ENCODE peak calls at places on chromosomes 12 and 14, in ten cellular contexts. One of them, this sample, is unnamed.

GRCh38 chr12:64681200-64682052 is 71.1 kb downstream of the RASSF3 start:
- DNase-seq in fibroblast of lung: no peak
- DNase-seq in GM12878: no peak
- DNase-seq in AG04450: no peak
- DNase-seq in Peyer's patch: no peak
- DNase-seq in CD8-positive, alpha-beta T cell: no peak
- DNase-seq in epithelial cell of esophagus: no peak
- DNase-seq in transverse colon: no peak
- DNase-seq in sigmoid colon: no peak
- DNase-seq in astrocyte of the cerebellum: no peak
- DNase-seq in this sample: no peak

GRCh38 chr14:32331227-32331597 is 2.1 kb downstream of the AKAP6 start:
- DNase-seq in fibroblast of lung: no peak
- DNase-seq in GM12878: no peak
- DNase-seq in AG04450: no peak
- DNase-seq in Peyer's patch: no peak
- DNase-seq in CD8-positive, alpha-beta T cell: no peak
- DNase-seq in epithelial cell of esophagus: peak; percentile 36
- DNase-seq in transverse colon: no peak
- DNase-seq in sigmoid colon: no peak
- DNase-seq in astrocyte of the cerebellum: no peak
- DNase-seq in this sample: no peak

GRCh38 chr12:121980211-121980891 is 41.3 kb upstream of the BCL7A start:
- DNase-seq in fibroblast of lung: peak; percentile 28
- DNase-seq in GM12878: peak; percentile 42
- DNase-seq in AG04450: no peak
- DNase-seq in Peyer's patch: peak; percentile 65
- DNase-seq in CD8-positive, alpha-beta T cell: no peak
- DNase-seq in epithelial cell of esophagus: no peak
- DNase-seq in transverse colon: no peak
- DNase-seq in sigmoid colon: no peak
- DNase-seq in astrocyte of the cerebellum: no peak
- DNase-seq in this sample: peak; percentile 29

GRCh38 chr14:23382276-23382675 is 5.4 kb downstream of the CMTM5 start:
- DNase-seq in fibroblast of lung: no peak
- DNase-seq in GM12878: no peak
- DNase-seq in AG04450: no peak
- DNase-seq in Peyer's patch: no peak
- DNase-seq in CD8-positive, alpha-beta T cell: no peak
- DNase-seq in epithelial cell of esophagus: no peak
- DNase-seq in transverse colon: no peak
- DNase-seq in sigmoid colon: no peak
- DNase-seq in astrocyte of the cerebellum: no peak
- DNase-seq in this sample: no peak

GRCh38 chr12:124744659-124745467 is 118.8 kb downstream of the SCARB1 start:
- DNase-seq in fibroblast of lung: no peak
- DNase-seq in GM12878: peak; percentile 48
- DNase-seq in AG04450: no peak
- DNase-seq in Peyer's patch: no peak
- DNase-seq in CD8-positive, alpha-beta T cell: no peak
- DNase-seq in epithelial cell of esophagus: peak; percentile 48
- DNase-seq in transverse colon: no peak
- DNase-seq in sigmoid colon: no peak
- DNase-seq in astrocyte of the cerebellum: no peak
- DNase-seq in this sample: no peak

GRCh38 chr12:121465921-121466799 is 66.2 kb downstream of the RNF34 start:
- DNase-seq in fibroblast of lung: peak; percentile 15
- DNase-seq in GM12878: no peak
- DNase-seq in AG04450: no peak
- DNase-seq in Peyer's patch: peak; percentile 65
- DNase-seq in CD8-positive, alpha-beta T cell: no peak
- DNase-seq in epithelial cell of esophagus: peak; percentile 22
- DNase-seq in transverse colon: peak; percentile 46
- DNase-seq in sigmoid colon: no peak
- DNase-seq in astrocyte of the cerebellum: no peak
- DNase-seq in this sample: peak; percentile 23

GRCh38 chr12:56014205-56014604 is 6.6 kb upstream of the IKZF4 start:
- DNase-seq in fibroblast of lung: no peak
- DNase-seq in GM12878: no peak
- DNase-seq in AG04450: no peak
- DNase-seq in Peyer's patch: no peak
- DNase-seq in CD8-positive, alpha-beta T cell: no peak
- DNase-seq in epithelial cell of esophagus: peak; percentile 30
- DNase-seq in transverse colon: no peak
- DNase-seq in sigmoid colon: no peak
- DNase-seq in astrocyte of the cerebellum: no peak
- DNase-seq in this sample: no peak

GRCh38 chr12:11716794-11717532 is 67.5 kb downstream of the ETV6 start:
- DNase-seq in fibroblast of lung: peak; percentile 35
- DNase-seq in GM12878: no peak
- DNase-seq in AG04450: no peak
- DNase-seq in Peyer's patch: peak; percentile 75
- DNase-seq in CD8-positive, alpha-beta T cell: no peak
- DNase-seq in epithelial cell of esophagus: peak; percentile 31
- DNase-seq in transverse colon: peak; percentile 38
- DNase-seq in sigmoid colon: no peak
- DNase-seq in astrocyte of the cerebellum: no peak
- DNase-seq in this sample: peak; percentile 32

GRCh38 chr12:3777206-3777809 is 24.4 kb upstream of the CRACR2A start:
- DNase-seq in fibroblast of lung: peak; percentile 23
- DNase-seq in GM12878: no peak
- DNase-seq in AG04450: peak; percentile 10
- DNase-seq in Peyer's patch: no peak
- DNase-seq in CD8-positive, alpha-beta T cell: no peak
- DNase-seq in epithelial cell of esophagus: peak; percentile 69
- DNase-seq in transverse colon: no peak
- DNase-seq in sigmoid colon: no peak
- DNase-seq in astrocyte of the cerebellum: peak; percentile 18
- DNase-seq in this sample: peak; percentile 67

GRCh38 chr12:46763230-46763629 is 62.6 kb downstream of the SLC38A4 start:
- DNase-seq in fibroblast of lung: no peak
- DNase-seq in GM12878: no peak
- DNase-seq in AG04450: no peak
- DNase-seq in Peyer's patch: no peak
- DNase-seq in CD8-positive, alpha-beta T cell: no peak
- DNase-seq in epithelial cell of esophagus: no peak
- DNase-seq in transverse colon: no peak
- DNase-seq in sigmoid colon: no peak
- DNase-seq in astrocyte of the cerebellum: no peak
- DNase-seq in this sample: no peak

GRCh38 chr14:78029471-78030372 is 140.5 kb upstream of the NRXN3 start:
- DNase-seq in fibroblast of lung: no peak
- DNase-seq in GM12878: no peak
- DNase-seq in AG04450: no peak
- DNase-seq in Peyer's patch: no peak
- DNase-seq in CD8-positive, alpha-beta T cell: no peak
- DNase-seq in epithelial cell of esophagus: no peak
- DNase-seq in transverse colon: no peak
- DNase-seq in sigmoid colon: no peak
- DNase-seq in astrocyte of the cerebellum: no peak
- DNase-seq in this sample: no peak

GRCh38 chr14:103155013-103155412 is 31.8 kb downstream of the TNFAIP2 start:
- DNase-seq in fibroblast of lung: no peak
- DNase-seq in GM12878: no peak
- DNase-seq in AG04450: no peak
- DNase-seq in Peyer's patch: peak; percentile 79
- DNase-seq in CD8-positive, alpha-beta T cell: no peak
- DNase-seq in epithelial cell of esophagus: no peak
- DNase-seq in transverse colon: peak; percentile 34
- DNase-seq in sigmoid colon: peak; percentile 90
- DNase-seq in astrocyte of the cerebellum: no peak
- DNase-seq in this sample: peak; percentile 54

GRCh38 chr12:124008629-124009028 is 35.6 kb downstream of the ZNF664 start:
- DNase-seq in fibroblast of lung: no peak
- DNase-seq in GM12878: no peak
- DNase-seq in AG04450: no peak
- DNase-seq in Peyer's patch: no peak
- DNase-seq in CD8-positive, alpha-beta T cell: no peak
- DNase-seq in epithelial cell of esophagus: no peak
- DNase-seq in transverse colon: no peak
- DNase-seq in sigmoid colon: no peak
- DNase-seq in astrocyte of the cerebellum: no peak
- DNase-seq in this sample: no peak

GRCh38 chr12:122100568-122100967 is 22.0 kb downstream of the MLXIP start:
- DNase-seq in fibroblast of lung: no peak
- DNase-seq in GM12878: no peak
- DNase-seq in AG04450: no peak
- DNase-seq in Peyer's patch: no peak
- DNase-seq in CD8-positive, alpha-beta T cell: no peak
- DNase-seq in epithelial cell of esophagus: no peak
- DNase-seq in transverse colon: no peak
- DNase-seq in sigmoid colon: no peak
- DNase-seq in astrocyte of the cerebellum: no peak
- DNase-seq in this sample: no peak

GRCh38 chr14:67360469-67361206 is 510 bp downstream of the EIF2S1 start:
- DNase-seq in fibroblast of lung: no peak
- DNase-seq in GM12878: no peak
- DNase-seq in AG04450: no peak
- DNase-seq in Peyer's patch: no peak
- DNase-seq in CD8-positive, alpha-beta T cell: no peak
- DNase-seq in epithelial cell of esophagus: no peak
- DNase-seq in transverse colon: no peak
- DNase-seq in sigmoid colon: no peak
- DNase-seq in astrocyte of the cerebellum: no peak
- DNase-seq in this sample: no peak

GRCh38 chr12:121668750-121669524 is 517 bp downstream of the MORN3 start:
- DNase-seq in fibroblast of lung: peak; percentile 13
- DNase-seq in GM12878: no peak
- DNase-seq in AG04450: no peak
- DNase-seq in Peyer's patch: peak; percentile 74
- DNase-seq in CD8-positive, alpha-beta T cell: no peak
- DNase-seq in epithelial cell of esophagus: peak; percentile 22
- DNase-seq in transverse colon: peak; percentile 33
- DNase-seq in sigmoid colon: no peak
- DNase-seq in astrocyte of the cerebellum: peak; percentile 15
- DNase-seq in this sample: peak; percentile 55

GRCh38 chr12:48165089-48166031 is 8.0 kb upstream of the ASB8 start:
- DNase-seq in fibroblast of lung: peak; percentile 49
- DNase-seq in GM12878: peak; percentile 45
- DNase-seq in AG04450: peak; percentile 30
- DNase-seq in Peyer's patch: no peak
- DNase-seq in CD8-positive, alpha-beta T cell: no peak
- DNase-seq in epithelial cell of esophagus: peak; percentile 75
- DNase-seq in transverse colon: no peak
- DNase-seq in sigmoid colon: no peak
- DNase-seq in astrocyte of the cerebellum: peak; percentile 49
- DNase-seq in this sample: peak; percentile 76

GRCh38 chr14:33738481-33738880 is 212.4 kb downstream of the EGLN3 start:
- DNase-seq in fibroblast of lung: no peak
- DNase-seq in GM12878: no peak
- DNase-seq in AG04450: no peak
- DNase-seq in Peyer's patch: no peak
- DNase-seq in CD8-positive, alpha-beta T cell: no peak
- DNase-seq in epithelial cell of esophagus: peak; percentile 21
- DNase-seq in transverse colon: no peak
- DNase-seq in sigmoid colon: no peak
- DNase-seq in astrocyte of the cerebellum: no peak
- DNase-seq in this sample: no peak

DNA sequence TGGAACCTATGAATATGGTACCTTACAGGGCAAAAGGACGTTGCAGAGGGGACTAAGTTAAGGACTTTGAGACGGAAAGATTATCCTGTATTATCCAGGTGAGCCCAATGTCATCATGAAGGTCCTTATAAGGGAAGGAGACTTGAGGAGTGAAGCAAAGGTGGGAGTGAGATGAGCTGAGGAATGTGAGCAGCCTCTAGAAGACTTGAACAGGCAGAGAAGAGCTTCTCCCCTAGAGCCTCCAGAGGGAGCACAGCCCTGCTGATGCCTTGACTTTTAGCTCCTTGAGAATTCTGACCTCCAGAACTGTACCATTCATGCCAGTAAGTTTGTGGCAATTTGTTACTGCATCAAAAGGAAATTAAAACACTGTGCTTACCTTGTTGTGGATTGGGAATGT is 41.8 kb upstream of the DCD start:
- DNase-seq in fibroblast of lung: no peak
- DNase-seq in GM12878: no peak
- DNase-seq in AG04450: no peak
- DNase-seq in Peyer's patch: no peak
- DNase-seq in CD8-positive, alpha-beta T cell: no peak
- DNase-seq in epithelial cell of esophagus: peak; percentile 16
- DNase-seq in transverse colon: no peak
- DNase-seq in sigmoid colon: no peak
- DNase-seq in astrocyte of the cerebellum: no peak
- DNase-seq in this sample: no peak
- TF ChIP-seq CTCF in fibroblast of lung: no peak
- TF ChIP-seq CTCF in GM12878: peak; percentile 9
- TF ChIP-seq CTCF in AG04450: peak; percentile 18
- TF ChIP-seq CTCF in Peyer's patch: no peak
- TF ChIP-seq CTCF in CD8-positive, alpha-beta T cell: no peak
- TF ChIP-seq CTCF in epithelial cell of esophagus: peak; percentile 51
- TF ChIP-seq CTCF in transverse colon: no peak
- TF ChIP-seq CTCF in sigmoid colon: no peak
- TF ChIP-seq CTCF in astrocyte of the cerebellum: peak; percentile 17
- TF ChIP-seq CTCF in this sample: no peak

DNA sequence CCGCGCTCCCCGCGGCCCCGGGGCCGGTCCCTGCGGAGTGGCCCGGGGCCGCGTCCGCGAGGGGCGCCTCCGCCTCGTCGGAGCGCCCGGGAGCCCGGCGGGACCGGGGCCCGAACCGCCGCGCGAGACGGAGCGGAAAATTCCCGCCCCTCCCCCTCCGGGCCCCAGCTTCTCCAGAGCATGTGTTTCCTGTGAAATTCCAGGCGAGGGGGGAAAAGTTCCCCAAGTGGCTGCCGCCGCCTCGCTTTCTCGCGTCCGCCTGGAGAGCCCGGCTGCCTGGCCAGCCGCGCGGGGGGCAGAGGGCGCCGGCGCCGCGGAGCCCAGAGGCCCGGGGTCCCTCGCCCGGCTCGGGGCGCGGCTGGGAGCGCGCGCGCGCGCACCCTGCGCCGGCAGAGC is 886 bp downstream of the CACNA1C start:
- DNase-seq in fibroblast of lung: no peak
- DNase-seq in GM12878: no peak
- DNase-seq in AG04450: no peak
- DNase-seq in Peyer's patch: no peak
- DNase-seq in CD8-positive, alpha-beta T cell: no peak
- DNase-seq in epithelial cell of esophagus: no peak
- DNase-seq in transverse colon: no peak
- DNase-seq in sigmoid colon: peak; percentile 73
- DNase-seq in astrocyte of the cerebellum: no peak
- DNase-seq in this sample: peak; percentile 30
- H3K4me3 ChIP-seq in fibroblast of lung: peak overlapping the region; percentile 96
- H3K4me3 ChIP-seq in GM12878: no peak overlapping the region
- H3K4me3 ChIP-seq in AG04450: peak overlapping the region; percentile 80
- H3K4me3 ChIP-seq in Peyer's patch: peak overlapping the region; percentile 67
- H3K4me3 ChIP-seq in CD8-positive, alpha-beta T cell: no peak overlapping the region
- H3K4me3 ChIP-seq in epithelial cell of esophagus: no peak overlapping the region
- H3K4me3 ChIP-seq in transverse colon: peak overlapping the region; percentile 64
- H3K4me3 ChIP-seq in sigmoid colon: peak overlapping the region; percentile 92
- H3K4me3 ChIP-seq in astrocyte of the cerebellum: peak overlapping the region; percentile 90
- H3K4me3 ChIP-seq in this sample: peak overlapping the region; percentile 54

GRCh38 chr14:94710731-94711130 is 59.2 kb downstream of the GSC start:
- DNase-seq in fibroblast of lung: no peak
- DNase-seq in GM12878: no peak
- DNase-seq in AG04450: no peak
- DNase-seq in Peyer's patch: no peak
- DNase-seq in CD8-positive, alpha-beta T cell: no peak
- DNase-seq in epithelial cell of esophagus: no peak
- DNase-seq in transverse colon: no peak
- DNase-seq in sigmoid colon: no peak
- DNase-seq in astrocyte of the cerebellum: no peak
- DNase-seq in this sample: no peak
- TF ChIP-seq CTCF in fibroblast of lung: no peak
- TF ChIP-seq CTCF in GM12878: no peak
- TF ChIP-seq CTCF in AG04450: no peak
- TF ChIP-seq CTCF in Peyer's patch: no peak
- TF ChIP-seq CTCF in CD8-positive, alpha-beta T cell: no peak
- TF ChIP-seq CTCF in epithelial cell of esophagus: no peak
- TF ChIP-seq CTCF in transverse colon: no peak
- TF ChIP-seq CTCF in sigmoid colon: no peak
- TF ChIP-seq CTCF in astrocyte of the cerebellum: no peak
- TF ChIP-seq CTCF in this sample: no peak

GRCh38 chr14:49688701-49689030 is 652 bp upstream of the POLE2 start:
- DNase-seq in fibroblast of lung: no peak
- DNase-seq in GM12878: no peak
- DNase-seq in AG04450: no peak
- DNase-seq in Peyer's patch: no peak
- DNase-seq in CD8-positive, alpha-beta T cell: no peak
- DNase-seq in epithelial cell of esophagus: no peak
- DNase-seq in transverse colon: no peak
- DNase-seq in sigmoid colon: no peak
- DNase-seq in astrocyte of the cerebellum: no peak
- DNase-seq in this sample: no peak
- H3K4me3 ChIP-seq in fibroblast of lung: peak overlapping the region; percentile 78
- H3K4me3 ChIP-seq in GM12878: no peak overlapping the region
- H3K4me3 ChIP-seq in AG04450: no peak overlapping the region
- H3K4me3 ChIP-seq in Peyer's patch: peak overlapping the region; percentile 64
- H3K4me3 ChIP-seq in CD8-positive, alpha-beta T cell: peak overlapping the region; percentile 57
- H3K4me3 ChIP-seq in epithelial cell of esophagus: no peak overlapping the region
- H3K4me3 ChIP-seq in transverse colon: no peak overlapping the region
- H3K4me3 ChIP-seq in sigmoid colon: peak overlapping the region; percentile 60
- H3K4me3 ChIP-seq in astrocyte of the cerebellum: no peak overlapping the region
- H3K4me3 ChIP-seq in this sample: no peak overlapping the region

This sample was measured in cardiac fibroblast.